ENCODE peak calls at places on chromosomes 16 and 17, in ten cellular contexts. V is A549; D is Calu3; I is neural crest cell; Z is WTC11; H is HFFc6; N is CD4-positive, alpha-beta T cell; Y is K562; B is testis; O is astrocyte of the spinal cord. Q is an unnamed sample.
A peak's percentile ranks its signal among the peaks of the same experiment; 100 is the strongest.

GRCh38 chr17:30808785-30809286 is 15.7 kb downstream of the CRLF3 start:
- DNase-seq in V (no peak), D (no peak), I (no peak), Z (no peak), H (no peak), N (no peak), Y (no peak), B (no peak), O (no peak), Q (no peak)

GRCh38 chr17:10624966-10625365 is 32.1 kb downstream of the MYH3 start:
- DNase-seq in V (no peak), D (no peak), I (no peak), Z (no peak), H (no peak), N (no peak), Y (no peak), B (no peak), O (no peak), Q (no peak)

GRCh38 chr17:81241648-81242420 is 2.7 kb downstream of the NDUFAF8 start:
- DNase-seq in V (peak; percentile 63), D (peak; percentile 72), I (peak; percentile 81), Z (peak; percentile 87), H (no peak), N (peak; percentile 62), Y (peak; percentile 80), B (peak; percentile 67), O (peak; percentile 30), Q (no peak)

GRCh38 chr16:52494145-52494544 is 52.8 kb downstream of the TOX3 start:
- DNase-seq in V (no peak), D (no peak), I (no peak), Z (no peak), H (no peak), N (no peak), Y (no peak), B (no peak), O (no peak), Q (no peak)

GRCh38 chr16:49457196-49457595 is 83.6 kb downstream of the C16orf78 start:
- DNase-seq in V (no peak), D (no peak), I (no peak), Z (no peak), H (no peak), N (no peak), Y (no peak), B (no peak), O (no peak), Q (no peak)

GRCh38 chr17:73342549-73343167 is 30.9 kb upstream of the CDC42EP4 start:
- DNase-seq in V (peak; percentile 65), D (peak; percentile 28), I (no peak), Z (peak; percentile 30), H (no peak), N (no peak), Y (no peak), B (no peak), O (no peak), Q (no peak)

GRCh38 chr17:76091526-76092285 is 11.9 kb downstream of the EXOC7 start:
- DNase-seq in V (no peak), D (no peak), I (no peak), Z (no peak), H (no peak), N (no peak), Y (no peak), B (no peak), O (no peak), Q (no peak)

GRCh38 chr17:59492091-59492451 is 73.3 kb upstream of the DHX40 start:
- DNase-seq in V (no peak), D (no peak), I (no peak), Z (no peak), H (no peak), N (no peak), Y (no peak), B (no peak), O (no peak), Q (no peak)

GRCh38 chr16:48099455-48099854 is 56.3 kb downstream of the ABCC12 start:
- DNase-seq in V (peak; percentile 32), D (no peak), I (no peak), Z (peak; percentile 26), H (no peak), N (no peak), Y (peak; percentile 32), B (no peak), O (no peak), Q (no peak)

GRCh38 chr17:77696151-77696719 is 262.3 kb upstream of the TNRC6C start:
- DNase-seq in V (no peak), D (no peak), I (peak; percentile 48), Z (peak; percentile 38), H (no peak), N (no peak), Y (no peak), B (no peak), O (no peak), Q (no peak)

GRCh38 chr16:81842564-81843242 is 63.6 kb downstream of the PLCG2 start:
- DNase-seq in V (no peak), D (no peak), I (no peak), Z (no peak), H (no peak), N (no peak), Y (no peak), B (no peak), O (no peak), Q (no peak)
- TF ChIP-seq CTCF in V (no peak), D (no peak), I (no peak), Z (no peak), H (no peak), N (no peak), Y (no peak), B (no peak), O (no peak), Q (no peak)

GRCh38 chr16:19115148-19116021 is 1.6 kb downstream of the ITPRIPL2 start:
- DNase-seq in V (no peak), D (no peak), I (no peak), Z (peak; percentile 67), H (no peak), N (no peak), Y (no peak), B (no peak), O (no peak), Q (no peak)

GRCh38 chr16:19113577-19114358 is at the start of gene ITPRIPL2:
- DNase-seq in V (peak; percentile 93), D (peak; percentile 86), I (peak; percentile 58), Z (peak; percentile 58), H (peak; percentile 82), N (no peak), Y (peak; percentile 66), B (peak; percentile 81), O (peak; percentile 90), Q (peak; percentile 65)

GRCh38 chr16:19110537-19111391 is 3.0 kb upstream of the ITPRIPL2 start:
- DNase-seq in V (peak; percentile 38), D (no peak), I (no peak), Z (no peak), H (no peak), N (no peak), Y (no peak), B (no peak), O (no peak), Q (no peak)

GRCh38 chr16:19116711-19117449 is 3.1 kb downstream of the ITPRIPL2 start:
- DNase-seq in V (no peak), D (peak; percentile 20), I (no peak), Z (no peak), H (peak; percentile 17), N (no peak), Y (no peak), B (no peak), O (no peak), Q (no peak)

DNA sequence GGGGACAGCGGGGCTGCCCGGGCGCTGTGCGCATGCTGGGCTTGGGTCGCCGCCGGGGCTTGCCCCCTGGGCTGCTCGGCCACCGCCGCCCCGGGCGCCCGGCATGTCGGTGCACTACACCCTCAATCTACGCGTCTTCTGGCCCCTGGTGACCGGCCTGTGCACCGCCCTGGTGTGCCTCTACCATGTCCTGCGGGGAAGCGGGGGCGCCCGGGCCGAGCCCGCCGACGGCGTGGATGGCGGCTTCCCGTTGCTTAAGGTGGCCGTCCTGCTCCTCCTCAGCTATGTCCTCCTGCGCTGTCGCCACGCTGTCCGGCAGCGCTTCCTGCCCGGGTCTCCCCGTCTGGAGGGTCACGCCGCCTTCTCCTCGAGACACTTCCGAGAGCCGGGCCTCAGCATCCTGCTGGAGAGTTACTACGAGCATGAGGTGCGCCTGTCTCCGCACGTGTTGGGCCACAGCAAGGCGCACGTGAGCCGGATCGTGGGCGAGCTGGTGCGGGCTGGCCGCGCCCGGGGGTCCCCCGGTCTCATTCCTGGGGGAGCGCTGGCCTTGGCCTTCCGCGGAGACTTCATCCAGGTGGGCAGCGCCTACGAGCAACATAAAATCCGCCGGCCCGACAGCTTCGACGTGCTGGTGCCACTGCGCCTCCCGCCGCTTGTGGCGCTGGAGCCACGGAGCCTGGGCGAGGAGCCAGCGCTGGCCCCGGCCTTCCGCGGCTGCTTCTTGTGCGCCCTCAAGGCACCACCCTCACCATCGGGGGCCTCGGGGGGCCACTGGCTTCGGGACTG is 789 bp downstream of the ITPRIPL2 start:
- DNase-seq in V (peak; percentile 79), D (peak; percentile 67), I (peak; percentile 41), Z (peak; percentile 56), H (peak; percentile 57), N (no peak), Y (no peak), B (peak; percentile 81), O (peak; percentile 72), Q (no peak)
- TF ChIP-seq CTCF in V (no peak), D (no peak), I (no peak), Z (no peak), H (no peak), N (no peak), Y (no peak), B (no peak), O (peak; percentile 22), Q (no peak)

DNA sequence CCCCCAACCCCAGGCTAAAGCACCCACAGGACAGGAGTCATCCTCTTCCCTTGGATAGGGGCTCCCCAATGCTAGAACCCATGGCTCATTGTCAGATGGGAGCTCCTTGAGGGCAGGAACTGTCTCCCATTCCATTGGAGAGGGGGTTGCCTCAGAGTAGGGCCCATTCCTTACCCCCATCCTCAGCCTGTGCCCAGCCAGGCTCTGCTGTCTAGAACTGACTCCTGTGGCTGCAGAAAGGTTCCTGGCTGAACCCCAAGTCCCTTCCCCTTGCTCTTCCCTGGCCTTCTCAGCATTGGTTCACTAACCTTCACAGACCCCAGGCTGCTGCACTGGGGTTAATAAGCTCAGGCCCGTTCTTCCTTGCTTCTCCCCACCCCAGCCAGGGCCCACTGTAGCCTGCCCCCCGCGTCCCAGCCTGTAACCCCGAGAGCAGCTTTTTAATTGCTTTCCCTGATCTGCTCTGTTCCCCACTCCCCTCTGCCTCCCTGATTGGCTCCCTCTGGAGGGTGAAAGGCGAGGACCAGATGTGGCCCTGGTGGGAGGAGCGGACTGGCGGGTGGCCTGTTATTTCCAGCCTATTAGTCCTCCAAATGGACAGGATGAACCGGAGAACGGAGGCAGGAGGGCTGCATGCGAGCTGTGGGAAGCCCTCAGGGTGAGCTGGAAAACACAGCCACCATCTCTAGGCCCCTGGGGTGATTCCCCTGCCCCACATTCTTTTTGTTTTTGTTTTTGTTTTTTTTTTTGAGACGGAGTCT is 6.0 kb upstream of the GFAP start:
- DNase-seq in V (no peak), D (no peak), I (no peak), Z (peak; percentile 65), H (no peak), N (no peak), Y (peak; percentile 38), B (peak; percentile 61), O (no peak), Q (no peak)
- TF ChIP-seq CTCF in V (no peak), D (no peak), I (no peak), Z (no peak), H (peak; percentile 23), N (no peak), Y (no peak), B (no peak), O (no peak), Q (no peak)

GRCh38 chr16:68972720-68973119 is 129.4 kb downstream of the TANGO6 start:
- DNase-seq in V (peak; percentile 71), D (peak; percentile 4), I (peak; percentile 7), Z (peak; percentile 58), H (peak; percentile 63), N (no peak), Y (peak; percentile 57), B (peak; percentile 59), O (peak; percentile 66), Q (peak; percentile 11)
- TF ChIP-seq CTCF in V (peak; percentile 34), D (no peak), I (peak; percentile 27), Z (no peak), H (peak; percentile 67), N (no peak), Y (peak; percentile 59), B (no peak), O (peak; percentile 65), Q (peak; percentile 34)